ENCODE peak calls at places on chromosome 18, in eight cellular contexts. X, I, C, L, K, F, M and V are unnamed samples.

GRCh38 chr18:48009116-48009825 is 78.8 kb upstream of the SMAD2 start:
- DNase-seq in X (no peak), I (no peak), C (no peak), L (no peak), K (no peak), F (no peak), M (no peak), V (no peak)

GRCh38 chr18:46946656-46947282 is 29.4 kb downstream of the KATNAL2 start:
- DNase-seq in X (peak; percentile 52), I (no peak), C (peak; percentile 90), L (no peak), K (no peak), F (peak; percentile 87), M (peak; percentile 90), V (no peak)

GRCh38 chr18:62717059-62717849 is 1.9 kb downstream of the PHLPP1 start:
- DNase-seq in X (no peak), I (peak; percentile 34), C (no peak), L (peak; percentile 48), K (no peak), F (peak; percentile 12), M (peak; percentile 58), V (no peak)

GRCh38 chr18:51721388-51721787 is 523.9 kb upstream of the MEX3C start:
- DNase-seq in X (no peak), I (no peak), C (no peak), L (no peak), K (no peak), F (no peak), M (no peak), V (no peak)

GRCh38 chr18:74540689-74541421 is 6.6 kb downstream of the CNDP1 start:
- DNase-seq in X (no peak), I (no peak), C (no peak), L (no peak), K (no peak), F (no peak), M (no peak), V (no peak)

GRCh38 chr18:12281861-12282260 is 26.2 kb upstream of the TUBB6 start:
- DNase-seq in X (no peak), I (no peak), C (no peak), L (no peak), K (no peak), F (no peak), M (no peak), V (no peak)

GRCh38 chr18:392926-393325 is 107.6 kb downstream of the COLEC12 start:
- DNase-seq in X (no peak), I (no peak), C (no peak), L (no peak), K (no peak), F (no peak), M (peak; percentile 23), V (no peak)

GRCh38 chr18:76518543-76519155 is 23.6 kb upstream of the ZNF516 start:
- DNase-seq in X (no peak), I (no peak), C (peak; percentile 68), L (no peak), K (no peak), F (no peak), M (peak; percentile 30), V (no peak)

GRCh38 chr18:1659190-1659589 is 754.5 kb downstream of the ADCYAP1 start:
- DNase-seq in X (no peak), I (no peak), C (no peak), L (no peak), K (no peak), F (no peak), M (no peak), V (no peak)

GRCh38 chr18:31424383-31424988 is 23.1 kb upstream of the DSG3 start:
- DNase-seq in X (peak; percentile 23), I (peak; percentile 64), C (peak; percentile 76), L (peak; percentile 10), K (no peak), F (peak; percentile 16), M (no peak), V (no peak)

GRCh38 chr18:40935423-40935822 is 1019.6 kb upstream of the PIK3C3 start:
- DNase-seq in X (peak; percentile 7), I (no peak), C (no peak), L (peak; percentile 35), K (peak; percentile 4), F (no peak), M (peak; percentile 42), V (no peak)

GRCh38 chr18:78506031-78506461 is 473.6 kb upstream of the SALL3 start:
- DNase-seq in X (no peak), I (no peak), C (peak; percentile 74), L (peak; percentile 12), K (no peak), F (no peak), M (no peak), V (no peak)

DNA sequence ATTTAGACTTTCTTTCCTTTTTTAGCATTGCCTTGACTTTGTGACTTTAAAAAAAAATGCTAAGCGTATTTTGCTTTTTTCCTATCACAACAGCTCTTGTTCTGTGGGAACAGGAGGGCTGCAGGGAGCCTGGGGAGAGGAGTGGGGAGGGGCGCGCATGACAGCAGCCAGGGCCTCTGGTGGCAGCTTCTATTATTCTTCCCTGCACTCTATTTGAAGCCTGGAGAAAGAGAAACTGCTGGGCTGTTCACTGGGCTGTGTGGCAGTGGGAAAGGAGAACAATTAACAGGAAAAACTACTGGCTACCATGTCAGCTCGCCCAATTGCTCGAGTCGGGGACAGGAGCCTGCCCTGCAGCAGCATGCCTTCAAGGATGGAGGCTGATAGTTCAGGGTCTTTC is 119.0 kb upstream of the ZBTB14 start:
- DNase-seq in X (no peak), I (no peak), C (no peak), L (no peak), K (no peak), F (peak; percentile 35), M (no peak), V (no peak)
- TF ChIP-seq POLR2AphosphoS5 in X (no peak), I (no peak), C (no peak), L (no peak), K (no peak), F (no peak), M (no peak), V (no peak)

DNA sequence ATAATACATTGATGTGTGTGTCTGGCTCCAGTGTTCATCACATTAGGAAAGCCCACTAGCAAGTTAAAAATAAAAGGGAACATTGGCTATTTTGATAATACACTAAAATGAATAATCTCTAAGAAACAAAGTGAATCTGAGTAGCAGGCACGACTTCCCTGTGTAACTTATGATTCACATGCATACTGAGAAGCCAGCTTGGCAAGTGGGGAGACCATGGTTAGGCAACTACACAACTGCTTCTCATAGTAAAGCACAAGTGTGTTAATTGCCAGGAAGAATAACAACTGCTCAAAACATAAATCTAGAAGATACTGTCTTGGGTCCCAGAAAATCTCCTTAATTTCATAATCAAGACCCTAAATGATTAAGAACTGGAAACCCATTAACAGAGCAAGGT is 4.0 kb downstream of the MYO5B start:
- DNase-seq in X (no peak), I (no peak), C (no peak), L (no peak), K (no peak), F (no peak), M (no peak), V (no peak)
- H3K9ac ChIP-seq in X (no peak overlapping the region), I (no peak overlapping the region), C (no peak overlapping the region), L (no peak overlapping the region), K (no peak overlapping the region), F (no peak overlapping the region), M (no peak overlapping the region), V (no peak overlapping the region)

DNA sequence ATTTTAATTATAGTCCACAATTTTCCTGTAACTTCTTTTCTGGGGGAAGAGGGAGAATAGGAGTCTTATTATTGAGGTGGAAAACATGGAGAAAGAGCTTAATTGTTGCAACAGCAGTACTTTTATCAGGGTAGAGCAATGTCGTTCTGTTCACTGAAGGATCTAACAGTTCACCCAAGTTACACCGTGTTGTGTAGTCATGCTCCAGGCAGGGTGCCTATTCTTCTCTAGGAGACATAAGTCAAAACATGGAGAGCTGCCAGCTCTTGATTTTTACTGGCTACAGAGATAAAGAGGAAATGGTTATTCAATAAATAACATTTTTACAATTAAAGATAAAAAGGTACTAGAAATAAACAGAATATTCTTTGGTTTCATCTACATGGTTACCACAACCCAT is 594.3 kb upstream of the NETO1 start:
- DNase-seq in X (no peak), I (no peak), C (no peak), L (no peak), K (no peak), F (no peak), M (no peak), V (peak; percentile 42)
- H3K4me3 ChIP-seq in X (no peak overlapping the region), I (no peak overlapping the region), C (no peak overlapping the region), L (no peak overlapping the region), K (no peak overlapping the region), F (no peak overlapping the region), M (no peak overlapping the region), V (no peak overlapping the region)

GRCh38 chr18:4125246-4125938 is 329.7 kb downstream of the DLGAP1 start:
- DNase-seq in X (no peak), I (no peak), C (no peak), L (no peak), K (no peak), F (no peak), M (no peak), V (no peak)
- TF ChIP-seq POLR2AphosphoS5 in X (no peak), I (no peak), C (no peak), L (no peak), K (no peak), F (no peak), M (no peak), V (no peak)

GRCh38 chr18:72828601-72829000 is 39.2 kb downstream of the NETO1 start:
- DNase-seq in X (no peak), I (no peak), C (no peak), L (no peak), K (no peak), F (no peak), M (no peak), V (no peak)
- H3K9ac ChIP-seq in X (no peak overlapping the region), I (no peak overlapping the region), C (no peak overlapping the region), L (no peak overlapping the region), K (no peak overlapping the region), F (no peak overlapping the region), M (no peak overlapping the region), V (no peak overlapping the region)

GRCh38 chr18:14962626-14963025 is 214.7 kb downstream of the ANKRD30B start:
- DNase-seq in X (no peak), I (no peak), C (peak; percentile 7), L (no peak), K (no peak), F (no peak), M (no peak), V (no peak)
- H3K4me3 ChIP-seq in X (no peak overlapping the region), I (no peak overlapping the region), C (no peak overlapping the region), L (no peak overlapping the region), K (no peak overlapping the region), F (no peak overlapping the region), M (no peak overlapping the region), V (no peak overlapping the region)